ENCODE peak calls at places on chromosomes 16 and 17, in six cellular contexts. One of them, this sample, is unnamed.

GRCh38 chr16:88512728-88513674 is 57.2 kb upstream of the ZC3H18 start:
- DNase-seq in cerebellar cortex: no peak
- DNase-seq in EL: no peak
- DNase-seq in GM12865: no peak
- DNase-seq in brain microvascular endothelial cell: no peak
- DNase-seq in non-pigmented ciliary epithelial cell: no peak
- DNase-seq in this sample: no peak

GRCh38 chr17:81165246-81166032 is at the start of gene PVALEF:
- DNase-seq in GM12865: no peak
- DNase-seq in brain microvascular endothelial cell: no peak
- DNase-seq in non-pigmented ciliary epithelial cell: no peak
- DNase-seq in cerebellar cortex: peak; percentile 17
- DNase-seq in EL: no peak
- DNase-seq in this sample: no peak

GRCh38 chr17:68591583-68591982 is 9.6 kb downstream of the FAM20A start:
- DNase-seq in brain microvascular endothelial cell: no peak
- DNase-seq in cerebellar cortex: no peak
- DNase-seq in EL: no peak
- DNase-seq in GM12865: no peak
- DNase-seq in non-pigmented ciliary epithelial cell: no peak
- DNase-seq in this sample: peak; percentile 75

GRCh38 chr16:539901-540530 is 12.5 kb downstream of the CAPN15 start:
- DNase-seq in non-pigmented ciliary epithelial cell: peak; percentile 37
- DNase-seq in brain microvascular endothelial cell: peak; percentile 76
- DNase-seq in EL: peak; percentile 86
- DNase-seq in cerebellar cortex: no peak
- DNase-seq in GM12865: no peak
- DNase-seq in this sample: no peak

GRCh38 chr16:56603589-56603988 is 4.8 kb upstream of the MT2A start:
- DNase-seq in GM12865: peak; percentile 25
- DNase-seq in brain microvascular endothelial cell: peak; percentile 34
- DNase-seq in EL: peak; percentile 42
- DNase-seq in non-pigmented ciliary epithelial cell: no peak
- DNase-seq in cerebellar cortex: peak; percentile 60
- DNase-seq in this sample: peak; percentile 72

GRCh38 chr17:2262146-2262587 is 41.4 kb downstream of the SMG6 start:
- DNase-seq in cerebellar cortex: no peak
- DNase-seq in brain microvascular endothelial cell: peak; percentile 72
- DNase-seq in non-pigmented ciliary epithelial cell: peak; percentile 49
- DNase-seq in EL: peak; percentile 77
- DNase-seq in GM12865: no peak
- DNase-seq in this sample: no peak

GRCh38 chr17:78122221-78122990 is 6.1 kb downstream of the TMC6 start:
- DNase-seq in non-pigmented ciliary epithelial cell: no peak
- DNase-seq in brain microvascular endothelial cell: no peak
- DNase-seq in cerebellar cortex: no peak
- DNase-seq in GM12865: no peak
- DNase-seq in EL: no peak
- DNase-seq in this sample: no peak

GRCh38 chr16:81832801-81833547 is 53.9 kb downstream of the PLCG2 start:
- DNase-seq in brain microvascular endothelial cell: no peak
- DNase-seq in EL: no peak
- DNase-seq in non-pigmented ciliary epithelial cell: no peak
- DNase-seq in GM12865: peak; percentile 15
- DNase-seq in cerebellar cortex: no peak
- DNase-seq in this sample: no peak

This sample was measured in RPMI8226.